ENCODE peak calls at places on chromosomes 12 and 14, in nine cellular contexts. A, H, P, B, C, D, T, S and I are unnamed samples.

GRCh38 chr12:57242691-57243454 is 8.1 kb downstream of the STAC3 start:
- DNase-seq in A (peak), H (peak), P (peak), B (no peak), C (peak), D (no peak), T (peak), S (peak), I (peak)

GRCh38 chr12:61870658-61871559 is 389.3 kb upstream of the USP15 start:
- DNase-seq in A (no peak), H (no peak), P (no peak), B (no peak), C (no peak), D (no peak), T (no peak), S (no peak), I (no peak)

GRCh38 chr14:50311974-50312733 is at the start of the genes DMAC2L and L2HGDH:
- DNase-seq in A (peak), H (peak), P (peak), B (peak), C (peak), D (peak), T (peak), S (peak), I (peak)

GRCh38 chr14:64074961-64075619 is 219.1 kb downstream of the ESR2 start:
- DNase-seq in A (no peak), H (no peak), P (peak), B (no peak), C (no peak), D (no peak), T (peak), S (no peak), I (no peak)

GRCh38 chr12:125882141-125882540 is 816.9 kb downstream of the AACS start:
- DNase-seq in A (peak), H (no peak), P (no peak), B (no peak), C (no peak), D (no peak), T (peak), S (no peak), I (no peak)

GRCh38 chr12:4392223-4392742 is 12.8 kb upstream of the FGF23 start:
- DNase-seq in A (no peak), H (no peak), P (no peak), B (no peak), C (no peak), D (no peak), T (no peak), S (no peak), I (no peak)

GRCh38 chr12:62597253-62597652 is 130.6 kb downstream of the MON2 start:
- DNase-seq in A (no peak), H (no peak), P (no peak), B (no peak), C (no peak), D (no peak), T (no peak), S (no peak), I (no peak)

GRCh38 chr12:128069359-128069997 is 197.5 kb upstream of the TMEM132C start:
- DNase-seq in A (peak), H (no peak), P (peak), B (no peak), C (no peak), D (no peak), T (peak), S (peak), I (no peak)

GRCh38 chr14:96264850-96265249 is 8.8 kb downstream of the BDKRB1 start:
- DNase-seq in A (peak), H (no peak), P (peak), B (no peak), C (no peak), D (no peak), T (peak), S (no peak), I (no peak)

GRCh38 chr12:106594447-106594846 is 11.6 kb downstream of the RFX4 start:
- DNase-seq in A (peak), H (no peak), P (no peak), B (no peak), C (no peak), D (no peak), T (peak), S (no peak), I (no peak)
- H3K27ac ChIP-seq in A (no peak), H (no peak), P (no peak), B (no peak), C (no peak), D (no peak), T (no peak), S (no peak), I (no peak)

DNA sequence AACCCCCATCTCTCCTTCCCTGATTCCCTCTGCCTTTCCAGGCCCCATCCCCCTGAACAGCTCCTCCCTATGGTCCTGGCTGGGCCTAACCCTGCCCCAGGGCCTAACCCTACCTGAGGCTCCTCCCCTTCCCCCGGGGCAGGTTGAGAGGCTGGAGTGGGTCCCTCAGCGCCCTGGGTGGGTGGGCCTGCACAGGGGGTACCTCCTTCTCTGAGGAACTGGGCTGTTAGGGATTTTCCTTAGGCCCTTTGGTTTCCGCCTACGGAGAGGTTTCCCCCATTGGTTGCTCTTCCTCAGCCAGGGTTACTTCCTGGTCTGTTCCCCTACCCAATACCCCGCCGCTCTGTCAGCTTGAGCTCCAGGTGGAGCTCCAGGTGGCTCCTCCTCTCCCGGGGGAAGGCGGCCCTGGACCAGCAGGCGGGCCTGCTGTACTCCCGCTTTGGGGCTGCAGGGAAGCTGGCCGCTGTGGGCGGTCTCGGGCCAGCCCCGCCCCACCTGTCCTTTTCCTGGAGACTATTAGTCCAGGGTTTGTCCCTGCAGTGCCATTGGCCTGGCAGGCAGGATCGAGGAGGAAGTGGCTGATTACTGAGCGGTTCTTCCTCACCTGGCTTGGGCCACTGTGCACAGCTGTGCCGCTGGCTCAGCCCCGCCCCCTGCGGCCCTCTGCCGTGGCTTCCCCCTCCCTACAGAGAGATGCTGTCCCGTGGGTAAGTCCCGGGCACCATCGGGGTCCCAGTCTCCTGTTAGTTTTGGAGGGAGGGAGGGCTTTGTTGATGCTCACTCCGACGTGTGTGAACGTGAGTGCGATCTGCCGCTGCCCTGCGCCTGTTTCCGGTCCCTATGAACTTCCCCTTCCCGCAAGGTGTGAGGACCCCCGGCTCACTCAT is 2.5 kb downstream of the C12orf57 start:
- DNase-seq in A (peak), H (no peak), P (peak), B (peak), C (peak), D (no peak), T (no peak), S (peak), I (no peak)
- TF ChIP-seq CTCF in A (no peak), H (no peak), P (no peak), B (no peak), C (no peak), D (no peak), T (no peak), S (peak), I (no peak)

DNA sequence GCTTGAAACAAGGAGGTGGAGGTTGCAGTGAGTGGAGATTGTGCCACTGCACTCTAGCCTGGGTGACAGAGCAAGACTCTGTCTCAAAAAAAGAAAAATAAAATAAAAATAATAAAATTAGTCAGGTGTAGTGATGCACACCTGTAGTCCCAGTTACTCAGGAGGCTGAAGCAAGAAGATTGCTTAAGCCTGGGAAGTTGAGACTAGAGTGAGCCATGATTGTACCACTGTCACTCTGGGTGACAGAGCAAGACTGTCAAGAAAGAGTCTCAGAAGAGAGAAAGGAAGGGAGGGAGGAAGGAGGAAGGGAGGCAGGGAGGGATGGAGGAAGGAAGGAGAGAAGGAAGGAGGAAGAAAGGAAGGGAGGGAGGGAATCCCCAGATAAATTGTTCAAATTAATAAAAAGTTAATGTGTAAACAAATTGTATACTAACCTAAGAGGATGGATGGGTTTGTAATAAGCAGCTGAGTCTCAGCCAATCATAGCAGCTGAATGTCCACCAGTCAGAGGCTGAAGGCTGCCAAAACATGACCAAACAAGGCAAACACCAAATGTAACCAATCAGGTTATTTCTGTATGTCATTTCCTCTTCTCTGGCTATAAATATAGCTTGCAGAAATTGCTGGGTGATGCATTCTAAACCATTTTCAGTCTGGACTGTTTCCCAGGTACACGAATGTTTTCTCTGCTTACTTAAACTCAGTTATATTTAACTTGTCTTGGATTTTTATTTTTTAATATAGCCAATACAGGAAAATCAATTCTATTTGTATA is 6.1 kb upstream of the CDCA4 start:
- DNase-seq in A (no peak), H (no peak), P (peak), B (no peak), C (no peak), D (no peak), T (peak), S (no peak), I (no peak)
- H3K27ac ChIP-seq in A (no peak), H (no peak), P (peak), B (peak), C (no peak), D (no peak), T (no peak), S (no peak), I (no peak)

GRCh38 chr12:26123482-26123980 is 1.3 kb downstream of the BHLHE41 start:
- DNase-seq in A (no peak), H (no peak), P (no peak), B (no peak), C (no peak), D (no peak), T (peak), S (no peak), I (no peak)

GRCh38 chr12:26124491-26125450 is at the start of gene BHLHE41:
- DNase-seq in A (peak), H (no peak), P (no peak), B (no peak), C (peak), D (peak), T (peak), S (peak), I (no peak)

GRCh38 chr12:26121323-26121740 is 3.5 kb downstream of the BHLHE41 start:
- DNase-seq in A (peak), H (no peak), P (no peak), B (no peak), C (no peak), D (no peak), T (peak), S (no peak), I (no peak)

GRCh38 chr12:26121841-26122680 is 2.8 kb downstream of the BHLHE41 start:
- DNase-seq in A (peak), H (no peak), P (no peak), B (no peak), C (peak), D (no peak), T (peak), S (peak), I (no peak)

GRCh38 chr12:26122681-26123481 is 2.0 kb downstream of the BHLHE41 start:
- DNase-seq in A (peak), H (no peak), P (peak), B (no peak), C (peak), D (peak), T (peak), S (peak), I (no peak)
- TF ChIP-seq CTCF in A (peak), H (no peak), P (peak), B (peak), C (no peak), D (peak), T (peak), S (peak), I (no peak)

DNA sequence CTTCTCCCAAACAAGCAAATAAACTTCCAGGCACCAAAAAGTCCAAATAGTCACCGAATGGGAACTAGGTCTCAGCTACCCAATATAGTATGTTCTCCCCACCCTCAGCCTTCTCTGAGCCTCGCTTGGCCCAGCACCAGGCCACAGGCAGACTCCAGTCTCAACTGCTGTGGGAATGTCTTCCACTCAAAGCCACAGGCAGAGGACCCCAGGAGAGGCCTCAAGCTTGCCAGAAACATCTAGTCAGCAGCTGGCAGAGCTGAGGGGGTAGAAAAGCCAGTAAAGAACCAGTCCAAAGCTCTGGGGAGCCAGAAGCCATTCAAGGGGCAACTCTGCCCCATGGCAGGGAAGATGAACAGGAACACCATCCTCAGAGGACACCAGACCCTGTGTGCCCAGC is 41.8 kb downstream of the FMNL3 start:
- DNase-seq in A (no peak), H (no peak), P (no peak), B (no peak), C (no peak), D (no peak), T (peak), S (no peak), I (no peak)
- H3K27ac ChIP-seq in A (no peak), H (no peak), P (no peak), B (peak), C (no peak), D (no peak), T (no peak), S (no peak), I (peak)